ENCODE peak calls at places on chromosomes 1 and 21, in five cellular contexts. E is activated T-cell treated with anti-CD3 and anti-CD28 coated beads for 1 hour, L is tibial artery, V is NCI-H510A treated with DMSO at 0.1 percent for 48 hours, H is amniotic stem cell. T is an unnamed sample.
A peak's percentile ranks its signal among the peaks of the same experiment; 100 is the strongest.

GRCh38 chr21:45494135-45494850 is 47.9 kb downstream of the SLC19A1 start:
- DNase-seq in V (no peak), E (no peak), H (no peak), L (no peak), T (no peak)

GRCh38 chr1:114286179-114286578 is 132.5 kb upstream of the SYT6 start:
- DNase-seq in E (no peak), H (no peak), V (no peak), L (no peak), T (no peak)

GRCh38 chr1:26922201-26922729 is 722 bp downstream of the NUDC start:
- DNase-seq in L (no peak), H (no peak), E (no peak), V (no peak), T (no peak)

GRCh38 chr21:37886726-37887309 is 29.4 kb downstream of the KCNJ6 start:
- DNase-seq in H (no peak), E (no peak), V (no peak), L (no peak), T (no peak)

GRCh38 chr1:91133240-91133639 is 111.4 kb upstream of the ZNF644 start:
- DNase-seq in V (no peak), E (no peak), H (no peak), L (no peak), T (no peak)

GRCh38 chr1:30764396-30764795 is 6.8 kb upstream of the LAPTM5 start:
- DNase-seq in E (no peak), H (no peak), L (no peak), V (no peak), T (no peak)

GRCh38 chr1:154517661-154518060 is 15.4 kb upstream of the SHE start:
- DNase-seq in L (no peak), V (no peak), H (no peak), E (no peak), T (no peak)

GRCh38 chr1:2072891-2073290 is 22.7 kb downstream of the PRKCZ start:
- DNase-seq in L (no peak), E (no peak), V (no peak), H (no peak), T (no peak)

GRCh38 chr21:46399129-46399528 is 59.6 kb upstream of the DIP2A start:
- DNase-seq in V (no peak), L (no peak), E (no peak), H (no peak), T (no peak)

GRCh38 chr1:245262876-245263625 is 108.3 kb downstream of the KIF26B start:
- DNase-seq in E (no peak), L (no peak), H (no peak), V (no peak), T (no peak)

GRCh38 chr1:97901017-97901658 is 19.7 kb downstream of the DPYD start:
- DNase-seq in H (no peak), L (no peak), E (no peak), V (no peak), T (no peak)

GRCh38 chr1:81823082-81823481 is 22.3 kb downstream of the ADGRL2 start:
- DNase-seq in H (no peak), E (no peak), L (no peak), V (no peak), T (no peak)

GRCh38 chr1:215530401-215530984 is 36.6 kb upstream of the KCTD3 start:
- DNase-seq in V (no peak), E (no peak), H (no peak), L (no peak), T (no peak)

GRCh38 chr1:20470174-20470573 is 15.8 kb downstream of the CAMK2N1 start:
- DNase-seq in V (peak; percentile 74), L (no peak), H (no peak), E (no peak), T (no peak)

GRCh38 chr1:66980745-66981367 is 56.1 kb downstream of the MIER1 start:
- DNase-seq in H (no peak), E (no peak), L (no peak), V (peak; percentile 28), T (no peak)

GRCh38 chr1:174114788-174115448 is 44.4 kb upstream of the RABGAP1L start:
- DNase-seq in L (no peak), E (no peak), V (peak; percentile 43), H (no peak), T (no peak)

GRCh38 chr1:55480396-55480795 is 265.2 kb upstream of the USP24 start:
- DNase-seq in E (no peak), V (no peak), L (no peak), H (no peak), T (no peak)

GRCh38 chr1:174075245-174075692 is 53.1 kb upstream of the RC3H1 start:
- DNase-seq in L (no peak), H (no peak), V (no peak), E (no peak), T (no peak)

GRCh38 chr1:35568975-35569395 is 4.1 kb upstream of the TFAP2E start:
- DNase-seq in H (peak; percentile 64), E (peak; percentile 42), L (no peak), V (peak; percentile 98), T (no peak)

GRCh38 chr21:44517175-44517899 is 22.7 kb downstream of the KRTAP10-1 start:
- DNase-seq in E (no peak), V (no peak), H (no peak), L (no peak), T (no peak)

GRCh38 chr21:38487906-38488639 is 10.2 kb downstream of the ERG start:
- DNase-seq in E (no peak), V (peak; percentile 90), L (no peak), H (no peak), T (no peak)

GRCh38 chr1:61395156-61395555 is 312.8 kb downstream of the NFIA start:
- DNase-seq in V (no peak), H (no peak), E (no peak), L (no peak), T (no peak)

GRCh38 chr1:64092851-64093371 is 110.5 kb upstream of the UBE2U start:
- DNase-seq in V (no peak), L (no peak), H (no peak), E (no peak), T (no peak)

GRCh38 chr1:154344977-154345837 is 19.9 kb downstream of the ATP8B2 start:
- DNase-seq in E (peak; percentile 81), V (peak; percentile 4), H (no peak), L (no peak), T (no peak)

GRCh38 chr1:224670506-224670905 is 54.4 kb downstream of the CNIH3 start:
- DNase-seq in V (no peak), H (no peak), L (no peak), E (no peak), T (no peak)

GRCh38 chr1:201640624-201641023 is 101.7 kb downstream of the NAV1 start:
- DNase-seq in L (no peak), E (no peak), V (no peak), H (no peak), T (no peak)

GRCh38 chr1:223724376-223724775 is 12.0 kb downstream of the CAPN2 start:
- DNase-seq in L (no peak), E (no peak), V (no peak), H (no peak), T (no peak)

GRCh38 chr21:35470522-35470921 is 421.4 kb upstream of the RUNX1 start:
- DNase-seq in V (no peak), L (no peak), H (no peak), E (no peak), T (no peak)

GRCh38 chr1:171583581-171584194 is 38.4 kb upstream of the MYOCOS start:
- DNase-seq in E (no peak), V (no peak), L (no peak), H (no peak), T (no peak)

GRCh38 chr1:29650476-29650875 is 414.2 kb downstream of the PTPRU start:
- DNase-seq in E (no peak), H (no peak), V (no peak), L (no peak), T (no peak)

GRCh38 chr1:104855550-104855949 is 1105.9 kb downstream of the AMY1C start:
- DNase-seq in L (no peak), H (no peak), V (no peak), E (no peak), T (no peak)

GRCh38 chr1:113226118-113226517 is 153.1 kb downstream of the LRIG2 start:
- DNase-seq in E (no peak), L (no peak), V (no peak), H (no peak), T (no peak)

GRCh38 chr1:117414943-117415342 is 47.7 kb downstream of the MAN1A2 start:
- DNase-seq in V (no peak), L (no peak), E (no peak), H (no peak), T (no peak)

GRCh38 chr1:202967684-202968281 is 726 bp upstream of the CYB5R1 start:
- DNase-seq in E (peak; percentile 16), H (no peak), L (no peak), V (peak; percentile 48), T (no peak)

GRCh38 chr1:229717774-229718173 is 91.7 kb downstream of the URB2 start:
- DNase-seq in E (no peak), H (no peak), V (no peak), L (no peak), T (no peak)

GRCh38 chr1:44417351-44418021 is 12.4 kb downstream of the RNF220 start:
- DNase-seq in L (peak; percentile 28), E (no peak), H (no peak), V (peak; percentile 99), T (no peak)

GRCh38 chr1:36239941-36240637 is 15.8 kb downstream of the THRAP3 start:
- DNase-seq in H (no peak), V (peak; percentile 48), L (no peak), E (no peak), T (peak; percentile 57)

GRCh38 chr1:74971982-74972381 is 162.2 kb upstream of the LHX8 start:
- DNase-seq in V (no peak), L (no peak), H (no peak), E (no peak), T (no peak)

GRCh38 chr1:227888404-227889046 is 59.2 kb downstream of the WNT9A start:
- DNase-seq in L (no peak), V (peak; percentile 21), H (no peak), E (no peak), T (no peak)

T was measured in brain pericyte.